ENCODE peak calls at places on chromosomes 2 and 18, in six cellular contexts. D is A549, V is heart left ventricle, Z is gastrocnemius medialis, Y is H1, U is tibial nerve. R is an unnamed sample.

GRCh38 chr18:79942211-79942610 is 9.2 kb downstream of the SLC66A2 start:
- DNase-seq in Y (no peak), V (no peak), D (no peak), Z (no peak), U (no peak), R (peak)

GRCh38 chr2:192124576-192124975 is 70.2 kb downstream of the TMEFF2 start:
- DNase-seq in Z (no peak), D (no peak), U (no peak), Y (no peak), V (no peak), R (no peak)

GRCh38 chr2:128108166-128108565 is 17.2 kb downstream of the UGGT1 start:
- DNase-seq in D (no peak), U (no peak), Z (no peak), Y (no peak), V (no peak), R (no peak)

GRCh38 chr18:70044626-70045025 is 97.0 kb upstream of the CD226 start:
- DNase-seq in Y (no peak), V (no peak), Z (no peak), D (peak), U (no peak), R (no peak)

GRCh38 chr2:219688560-219689445 is 61.4 kb downstream of the SLC4A3 start:
- DNase-seq in U (no peak), Z (no peak), V (no peak), D (no peak), Y (no peak), R (no peak)

GRCh38 chr2:85878719-85879390 is 9.9 kb downstream of the ST3GAL5 start:
- DNase-seq in U (no peak), Z (no peak), D (no peak), Y (no peak), V (no peak), R (no peak)

GRCh38 chr2:219218279-219219112 is at the start of gene ABCB6:
- DNase-seq in U (peak), Z (peak), V (peak), Y (peak), D (peak), R (peak)

GRCh38 chr18:58476521-58477210 is 152.2 kb downstream of the ALPK2 start:
- DNase-seq in Z (no peak), D (no peak), U (no peak), V (no peak), Y (no peak), R (no peak)

GRCh38 chr18:69935319-69936190 is 12.1 kb downstream of the CD226 start:
- DNase-seq in U (no peak), Y (no peak), V (no peak), D (no peak), Z (no peak), R (peak)

GRCh38 chr2:37679072-37679695 is 7.7 kb upstream of the CDC42EP3 start:
- DNase-seq in V (no peak), D (no peak), U (no peak), Y (no peak), Z (no peak), R (no peak)

GRCh38 chr2:240819404-240820013 is 510 bp downstream of the KIF1A start:
- DNase-seq in D (no peak), Y (no peak), U (no peak), V (no peak), Z (no peak), R (no peak)

GRCh38 chr2:203759692-203760365 is 53.4 kb downstream of the CD28 start:
- DNase-seq in V (no peak), D (no peak), Y (no peak), U (no peak), Z (no peak), R (peak)

GRCh38 chr2:33836628-33837027 is 237.5 kb upstream of the FAM98A start:
- DNase-seq in Y (no peak), V (no peak), U (no peak), Z (no peak), D (no peak), R (no peak)

GRCh38 chr2:233455006-233455405 is 100.7 kb downstream of the DGKD start:
- DNase-seq in D (no peak), Y (no peak), Z (no peak), U (peak), V (no peak), R (no peak)

GRCh38 chr2:74174909-74175308 is 3.8 kb downstream of the MOB1A start:
- DNase-seq in D (no peak), Z (no peak), V (no peak), Y (peak), U (no peak), R (no peak)

GRCh38 chr18:5287854-5288253 is 7.7 kb downstream of the ZBTB14 start:
- DNase-seq in Z (no peak), D (no peak), U (no peak), V (no peak), Y (no peak), R (no peak)

GRCh38 chr18:24262097-24262496 is 123.2 kb downstream of the CABYR start:
- DNase-seq in U (no peak), Y (no peak), V (no peak), D (no peak), Z (no peak), R (no peak)

GRCh38 chr2:46615555-46616487 is 136.5 kb downstream of the TMEM247 start:
- DNase-seq in Z (no peak), V (no peak), D (peak), U (no peak), Y (no peak), R (no peak)

GRCh38 chr2:42474765-42475454 is 18.9 kb downstream of the KCNG3 start:
- DNase-seq in V (no peak), Z (no peak), U (no peak), Y (peak), D (no peak), R (no peak)

GRCh38 chr2:157809212-157809611 is 66.9 kb downstream of the ACVR1 start:
- DNase-seq in V (no peak), Z (peak), U (no peak), Y (no peak), D (no peak), R (no peak)

GRCh38 chr2:11566383-11566782 is 32.5 kb downstream of the GREB1 start:
- DNase-seq in Z (no peak), V (no peak), Y (no peak), U (no peak), D (no peak), R (no peak)

GRCh38 chr2:180690611-180691010 is 289.8 kb upstream of the UBE2E3 start:
- DNase-seq in D (no peak), U (no peak), V (no peak), Z (no peak), Y (no peak), R (no peak)

GRCh38 chr2:149903626-149904025 is 316.1 kb upstream of the MMADHC start:
- DNase-seq in D (no peak), U (no peak), Z (no peak), Y (no peak), V (no peak), R (no peak)

GRCh38 chr2:172813314-172813888 is 77.8 kb downstream of the RAPGEF4 start:
- DNase-seq in Z (no peak), Y (no peak), V (no peak), D (no peak), U (no peak), R (no peak)

GRCh38 chr2:30236591-30237245 is 5.4 kb downstream of the LBH start:
- DNase-seq in Y (no peak), U (no peak), Z (no peak), V (no peak), D (no peak), R (no peak)

GRCh38 chr18:60019463-60019840 is 119.7 kb downstream of the PMAIP1 start:
- DNase-seq in D (no peak), Y (no peak), V (no peak), Z (no peak), U (no peak), R (no peak)

GRCh38 chr2:97660775-97661417 is 2.9 kb downstream of the ACTR1B start:
- DNase-seq in V (no peak), Z (no peak), Y (no peak), D (no peak), U (no peak), R (no peak)

GRCh38 chr2:207256476-207257207 is 90.9 kb upstream of the KLF7 start:
- DNase-seq in Y (no peak), U (no peak), D (no peak), V (no peak), Z (no peak), R (no peak)

GRCh38 chr2:105789745-105790466 is 45.2 kb downstream of the NCK2 start:
- DNase-seq in D (no peak), U (no peak), Y (no peak), Z (peak), V (peak), R (no peak)

GRCh38 chr18:28541276-28541930 is 364.5 kb upstream of the CDH2 start:
- DNase-seq in Z (peak), Y (no peak), D (no peak), V (no peak), U (no peak), R (peak)

GRCh38 chr2:102233132-102233884 is 46.5 kb downstream of the IL1RL2 start:
- DNase-seq in Y (peak), D (no peak), V (no peak), Z (no peak), U (no peak), R (no peak)

GRCh38 chr2:159065891-159066290 is 97.5 kb downstream of the TANC1 start:
- DNase-seq in U (no peak), Y (no peak), Z (no peak), D (no peak), V (no peak), R (no peak)

GRCh38 chr2:238684362-238685326 is 163.2 kb upstream of the TWIST2 start:
- DNase-seq in Y (no peak), V (no peak), U (no peak), Z (peak), D (peak), R (no peak)

GRCh38 chr2:55887906-55888625 is 35.5 kb downstream of the EFEMP1 start:
- DNase-seq in D (peak), V (no peak), Y (no peak), Z (no peak), U (no peak), R (no peak)

GRCh38 chr18:46485675-46486200 is 171.3 kb downstream of the LOXHD1 start:
- DNase-seq in V (no peak), Y (no peak), U (no peak), D (no peak), Z (no peak), R (no peak)

GRCh38 chr2:192960945-192961344 is 766.2 kb upstream of the TMEFF2 start:
- DNase-seq in Z (no peak), D (no peak), U (no peak), V (no peak), Y (no peak), R (no peak)

GRCh38 chr2:120398051-120398960 is 52.4 kb downstream of the INHBB start:
- DNase-seq in Z (no peak), Y (no peak), U (no peak), V (no peak), D (peak), R (no peak)

GRCh38 chr2:111666160-111666559 is 217.8 kb downstream of the ANAPC1 start:
- DNase-seq in U (no peak), Z (no peak), D (no peak), Y (no peak), V (no peak), R (no peak)

GRCh38 chr2:189298038-189298437 is 118.5 kb upstream of the COL5A2 start:
- DNase-seq in V (no peak), Y (no peak), Z (no peak), U (no peak), D (no peak), R (no peak)
- H3K27ac ChIP-seq in V (no peak), Y (no peak), Z (no peak), U (no peak), D (no peak), R (no peak)

DNA sequence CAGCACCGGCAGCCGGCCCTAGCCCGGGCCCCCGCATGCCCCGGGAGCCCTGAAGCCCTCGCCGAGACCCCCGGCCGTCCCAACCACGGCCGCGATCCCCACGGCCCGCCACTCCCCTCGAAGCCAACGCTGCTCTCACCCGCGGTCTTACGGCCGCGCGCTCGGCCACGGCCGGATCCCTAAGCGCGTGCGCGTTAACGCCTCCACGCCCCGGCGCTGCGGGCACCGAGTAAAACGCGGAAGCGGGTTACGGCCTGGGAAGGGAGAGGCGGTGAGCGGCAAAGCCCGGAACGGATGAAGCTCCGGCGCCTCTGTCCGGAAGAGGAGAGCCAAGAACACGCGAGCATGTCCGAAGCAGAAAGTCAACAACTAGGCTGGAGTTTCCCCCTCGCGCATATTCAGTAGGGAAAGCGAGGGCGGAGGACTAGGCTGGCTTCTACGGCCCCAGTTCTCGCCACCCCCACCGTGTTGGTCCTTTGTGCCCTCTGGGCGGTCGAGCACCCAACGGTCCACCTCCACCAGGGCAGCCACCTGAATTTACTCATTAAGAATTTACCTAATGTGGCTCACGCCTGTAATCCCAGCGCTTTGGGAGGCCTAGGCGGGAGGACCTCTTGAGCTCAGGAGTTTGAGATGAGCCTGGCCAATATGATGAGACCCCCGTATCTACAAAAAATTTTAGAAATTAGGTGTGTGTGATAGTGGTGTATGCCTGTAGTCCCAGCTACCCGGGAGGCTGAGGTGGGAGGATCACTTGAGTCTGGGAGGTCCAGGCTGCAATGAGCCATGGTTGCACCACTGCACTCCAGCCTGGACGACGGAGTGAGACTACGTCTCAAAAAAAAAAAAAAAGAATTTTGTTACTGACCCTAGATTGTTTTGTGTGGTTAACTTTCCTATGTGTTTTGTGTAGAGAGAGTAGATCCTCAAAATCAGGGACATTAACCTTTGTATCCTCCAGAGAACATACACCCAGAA is at the start of gene KANSL3:
- DNase-seq in Z (peak), D (peak), V (peak), U (peak), Y (peak), R (peak)
- TF ChIP-seq POLR2A in Z (peak), D (peak), V (peak), U (peak), Y (peak), R (peak)

DNA sequence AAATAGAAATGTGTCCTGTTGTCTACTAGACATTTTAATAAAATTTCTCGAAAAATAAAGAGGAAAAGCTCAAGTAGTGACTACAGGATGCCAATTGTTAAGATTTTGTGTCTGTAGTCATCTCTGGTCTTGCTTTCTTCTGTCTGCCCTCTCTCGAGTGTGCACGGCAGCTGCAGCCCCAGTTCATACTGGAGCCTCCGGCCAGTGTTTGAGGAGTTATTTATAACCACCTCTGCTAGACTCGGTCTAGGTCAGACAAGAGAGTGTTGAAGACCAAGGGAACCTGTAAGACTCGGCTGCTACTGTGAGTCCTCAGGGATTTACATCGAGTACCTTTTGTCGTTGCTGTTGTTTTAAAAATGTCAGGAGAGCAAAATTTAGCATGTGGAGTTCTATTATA is 810.1 kb upstream of the POU3F3 start:
- DNase-seq in U (no peak), V (peak), Z (no peak), Y (no peak), D (peak), R (no peak)
- H3K27ac ChIP-seq in U (no peak), V (no peak), Z (no peak), Y (no peak), D (peak), R (no peak)

GRCh38 chr2:100820346-100821254 is 661 bp downstream of the NPAS2 start:
- DNase-seq in Z (no peak), D (no peak), V (no peak), Y (peak), U (no peak), R (no peak)
- TF ChIP-seq POLR2A in Z (peak), D (no peak), V (no peak), Y (no peak), U (no peak), R (no peak)

DNA sequence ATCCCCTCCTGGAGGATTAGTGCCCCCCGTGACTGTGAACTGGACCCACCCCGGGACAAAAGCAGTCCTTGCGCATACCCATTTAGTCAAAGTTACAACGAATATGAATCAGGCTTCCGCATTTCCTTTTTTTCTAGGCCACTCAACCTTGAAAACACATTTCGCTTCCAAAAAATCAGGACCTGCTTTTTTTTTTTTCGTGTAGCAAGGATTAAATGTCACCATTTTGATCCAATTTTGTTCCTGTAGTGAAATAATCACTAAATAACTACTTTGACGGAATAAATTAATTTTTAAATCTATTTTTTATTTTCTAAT is 466 bp upstream of the FTCDNL1 start:
- DNase-seq in Z (no peak), V (no peak), U (no peak), Y (no peak), D (no peak), R (no peak)
- H3K27ac ChIP-seq in Z (peak), V (no peak), U (peak), Y (no peak), D (peak), R (peak)

GRCh38 chr18:50372743-50373142 is 2.1 kb upstream of the SKA1 start:
- DNase-seq in Z (no peak), V (no peak), Y (no peak), U (no peak), D (no peak), R (no peak)

GRCh38 chr18:50377061-50377798 is 2.4 kb downstream of the SKA1 start:
- DNase-seq in U (no peak), D (no peak), Z (no peak), V (no peak), Y (no peak), R (no peak)

GRCh38 chr18:50373531-50373930 is 1.3 kb upstream of the SKA1 start:
- DNase-seq in Z (no peak), V (no peak), U (no peak), Y (no peak), D (no peak), R (no peak)

GRCh38 chr18:50374170-50374752 is 585 bp upstream of the SKA1 start:
- DNase-seq in D (no peak), U (no peak), Z (no peak), V (no peak), Y (no peak), R (no peak)

GRCh38 chr18:50374753-50375391 is at the start of gene SKA1:
- DNase-seq in V (peak), D (peak), Y (peak), Z (peak), U (peak), R (peak)
- TF ChIP-seq POLR2A in V (no peak), D (peak), Y (peak), Z (peak), U (no peak), R (no peak)

GRCh38 chr18:77209587-77209986 is 40.1 kb upstream of the GALR1 start:
- DNase-seq in Z (peak), Y (no peak), V (no peak), U (no peak), D (no peak), R (no peak)
- H3K27ac ChIP-seq in Z (peak), Y (no peak), V (no peak), U (no peak), D (no peak), R (no peak)

GRCh38 chr2:178414266-178415247 is 36.4 kb downstream of the PRKRA start:
- DNase-seq in V (peak), Y (peak), U (peak), Z (peak), D (peak), R (peak)
- TF ChIP-seq POLR2A in V (no peak), Y (peak), U (peak), Z (peak), D (peak), R (no peak)

DNA sequence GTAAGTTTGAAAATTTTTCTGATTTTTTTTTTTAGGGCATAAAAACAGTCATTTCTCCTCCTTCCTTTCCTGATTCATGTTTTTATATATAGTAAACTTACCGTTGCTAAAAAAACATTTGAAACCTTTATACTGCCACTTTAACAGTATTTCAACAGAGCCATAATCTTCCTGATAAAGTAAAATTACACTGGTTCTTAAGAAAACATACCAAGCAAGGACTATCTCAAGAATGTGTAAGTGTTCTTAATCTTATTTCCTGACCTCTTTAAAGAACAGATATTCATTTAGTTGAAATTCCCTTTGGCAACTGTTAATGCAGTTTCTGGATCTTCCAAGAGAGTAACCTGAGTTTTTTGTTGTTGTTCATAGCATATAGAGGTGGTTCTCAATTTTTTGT is 26.6 kb upstream of the COLEC12 start:
- DNase-seq in Y (no peak), U (no peak), D (no peak), V (no peak), Z (no peak), R (no peak)
- H3K27ac ChIP-seq in Y (no peak), U (no peak), D (no peak), V (no peak), Z (no peak), R (no peak)